ENCODE peak calls at places on chromosomes 5 and 9, in seven cellular contexts. H is sigmoid colon, J is brain microvascular endothelial cell, C is SK-N-MC, G is aorta, U is cardiac muscle cell, O is astrocyte. K is an unnamed sample.

GRCh38 chr9:15299374-15299939 is 7.6 kb downstream of the TTC39B start:
- DNase-seq in H (no peak), J (no peak), C (no peak), G (no peak), U (no peak), O (no peak), K (no peak)

GRCh38 chr5:143696920-143697319 is 115.0 kb upstream of the HMHB1 start:
- DNase-seq in H (no peak), J (no peak), C (no peak), G (no peak), U (no peak), O (no peak), K (peak; percentile 96)

GRCh38 chr9:106286249-106286648 is 576.7 kb upstream of the ZNF462 start:
- DNase-seq in H (no peak), J (no peak), C (no peak), G (no peak), U (peak; percentile 35), O (peak; percentile 11), K (no peak)

GRCh38 chr5:60856059-60856458 is 12.0 kb upstream of the ELOVL7 start:
- DNase-seq in H (no peak), J (no peak), C (no peak), G (no peak), U (peak; percentile 72), O (no peak), K (peak; percentile 44)

GRCh38 chr5:22651355-22651754 is 201.8 kb downstream of the CDH12 start:
- DNase-seq in H (no peak), J (no peak), C (no peak), G (no peak), U (no peak), O (no peak), K (no peak)

GRCh38 chr5:1536298-1537165 is 12.8 kb upstream of the LPCAT1 start:
- DNase-seq in H (peak; percentile 60), J (peak; percentile 41), C (no peak), G (peak; percentile 49), U (peak; percentile 19), O (no peak), K (no peak)

GRCh38 chr9:128903871-128904371 is 16.9 kb upstream of the PHYHD1 start:
- DNase-seq in H (no peak), J (peak; percentile 56), C (no peak), G (no peak), U (no peak), O (no peak), K (no peak)

GRCh38 chr5:68028131-68028727 is 187.3 kb upstream of the PIK3R1 start:
- DNase-seq in H (no peak), J (no peak), C (no peak), G (no peak), U (peak; percentile 12), O (peak; percentile 39), K (no peak)

GRCh38 chr5:154971501-154971900 is 30.6 kb downstream of the MRPL22 start:
- DNase-seq in H (no peak), J (no peak), C (no peak), G (no peak), U (peak; percentile 66), O (peak; percentile 78), K (no peak)

GRCh38 chr9:36831381-36832231 is 202.5 kb downstream of the PAX5 start:
- DNase-seq in H (no peak), J (no peak), C (no peak), G (no peak), U (no peak), O (no peak), K (no peak)

GRCh38 chr5:130272837-130273236 is 368.6 kb downstream of the CHSY3 start:
- DNase-seq in H (no peak), J (no peak), C (no peak), G (no peak), U (no peak), O (no peak), K (no peak)

DNA sequence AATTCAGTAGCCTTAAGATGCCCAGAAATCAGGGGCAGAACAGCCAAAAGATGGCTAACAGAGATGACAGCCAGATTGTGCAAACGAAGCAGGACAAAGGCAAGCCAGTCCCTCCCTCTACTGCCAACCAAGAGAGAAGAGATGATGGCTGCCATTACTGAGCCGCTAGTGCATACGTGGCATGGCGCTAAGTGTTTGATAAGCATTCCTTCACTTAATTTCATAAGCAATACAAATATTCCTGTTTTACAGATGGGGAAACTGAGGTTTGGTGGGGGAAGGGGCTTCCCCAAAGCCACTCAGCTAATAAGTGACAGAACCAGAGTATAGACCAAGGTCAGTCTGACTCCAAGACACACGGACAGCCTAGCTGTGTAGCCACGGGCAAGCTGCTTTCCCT is 44.1 kb downstream of the STK10 start:
- DNase-seq in H (no peak), J (no peak), C (no peak), G (no peak), U (no peak), O (no peak), K (no peak)
- H3K27ac ChIP-seq in H (no peak overlapping the region), J (no peak overlapping the region), C (no peak overlapping the region), G (no peak overlapping the region), U (no peak overlapping the region), O (no peak overlapping the region), K (no peak overlapping the region)

DNA sequence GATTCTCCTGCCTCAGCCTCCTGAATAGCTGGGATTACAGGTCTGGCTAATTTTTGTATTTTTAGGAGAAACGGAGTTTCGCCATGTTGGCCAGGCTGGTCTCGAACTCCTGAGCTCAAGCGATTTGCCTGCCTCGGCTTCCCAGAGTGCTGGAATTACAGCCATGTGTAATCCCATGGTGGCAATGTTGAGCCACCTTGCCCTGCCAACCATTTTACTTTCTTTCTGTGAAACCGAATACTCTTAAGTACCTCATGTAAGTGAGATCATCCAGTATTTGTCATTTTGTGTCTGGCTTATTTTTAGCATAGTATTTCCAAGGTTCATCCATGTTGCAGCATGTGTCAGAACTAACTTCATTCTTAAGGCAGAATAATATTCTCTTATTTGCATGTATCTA is 8.2 kb downstream of the PRRC2B start:
- DNase-seq in H (no peak), J (no peak), C (no peak), G (peak; percentile 37), U (no peak), O (peak; percentile 79), K (no peak)
- H3K27ac ChIP-seq in H (peak overlapping the region; percentile 95), J (peak overlapping the region; percentile 59), C (peak overlapping the region; percentile 54), G (peak overlapping the region; percentile 56), U (peak overlapping the region; percentile 47), O (peak overlapping the region; percentile 83), K (peak overlapping the region; percentile 62)

DNA sequence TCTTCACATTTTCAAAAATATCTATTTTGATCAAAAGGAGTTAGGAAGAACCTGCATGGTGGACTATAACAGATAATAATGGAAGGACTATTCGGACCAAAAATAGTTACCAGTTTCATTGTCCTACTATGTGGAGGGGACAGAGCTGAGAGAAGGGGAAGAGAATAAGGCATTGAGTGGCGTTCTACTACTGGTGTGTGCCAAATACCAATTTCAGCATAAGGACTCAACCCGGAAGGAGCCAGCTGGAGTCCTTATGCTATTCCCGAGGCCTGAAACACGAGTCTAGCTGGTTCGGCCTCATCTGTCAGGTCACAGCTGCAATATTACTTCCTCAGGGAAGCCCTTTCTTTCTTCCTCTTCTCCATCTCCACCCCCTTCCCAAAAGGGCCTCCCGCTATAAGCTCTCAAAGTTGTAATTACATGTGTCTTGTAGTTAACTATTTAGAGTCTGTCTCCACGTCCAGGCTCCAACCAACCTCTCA is 20.5 kb upstream of the FER start:
- DNase-seq in H (peak; percentile 69), J (no peak), C (no peak), G (peak; percentile 61), U (peak; percentile 36), O (no peak), K (no peak)
- H3K27ac ChIP-seq in H (peak overlapping the region; percentile 91), J (no peak overlapping the region), C (no peak overlapping the region), G (peak overlapping the region; percentile 86), U (peak overlapping the region; percentile 95), O (peak overlapping the region; percentile 84), K (peak overlapping the region; percentile 91)

GRCh38 chr9:68980341-68980914 is 33.5 kb downstream of the PRKACG start:
- DNase-seq in H (peak; percentile 71), J (no peak), C (no peak), G (no peak), U (no peak), O (no peak), K (no peak)
- H3K27ac ChIP-seq in H (peak overlapping the region; percentile 86), J (no peak overlapping the region), C (no peak overlapping the region), G (no peak overlapping the region), U (peak overlapping the region; percentile 90), O (no peak overlapping the region), K (no peak overlapping the region)

GRCh38 chr5:148343049-148343413 is 7.7 kb downstream of the SPINK9 start:
- DNase-seq in H (no peak), J (no peak), C (no peak), G (no peak), U (no peak), O (no peak), K (peak; percentile 75)
- H3K27ac ChIP-seq in H (peak overlapping the region; percentile 15), J (no peak overlapping the region), C (no peak overlapping the region), G (no peak overlapping the region), U (no peak overlapping the region), O (no peak overlapping the region), K (peak overlapping the region; percentile 90)

GRCh38 chr9:91905237-91905650 is 44.8 kb downstream of the ROR2 start:
- DNase-seq in H (no peak), J (no peak), C (no peak), G (no peak), U (no peak), O (no peak), K (no peak)
- H3K27ac ChIP-seq in H (peak overlapping the region; percentile 86), J (no peak overlapping the region), C (peak overlapping the region; percentile 21), G (no peak overlapping the region), U (no peak overlapping the region), O (no peak overlapping the region), K (no peak overlapping the region)

GRCh38 chr9:79681576-79681975 is 109.8 kb downstream of the TLE4 start:
- DNase-seq in H (no peak), J (no peak), C (no peak), G (no peak), U (no peak), O (no peak), K (no peak)
- H3K27ac ChIP-seq in H (peak overlapping the region; percentile 31), J (no peak overlapping the region), C (no peak overlapping the region), G (no peak overlapping the region), U (no peak overlapping the region), O (no peak overlapping the region), K (no peak overlapping the region)

K was measured in epithelial cell of prostate.